ENCODE peak calls at places on chromosomes 5 and 9, in four cellular contexts. C is H1, P is GM12878, L is HepG2. I is an unnamed sample.

GRCh38 chr9:114779352-114779845 is 26.4 kb downstream of the TNFSF15 start:
- DNase-seq in C (no peak), P (no peak), L (no peak), I (no peak)

GRCh38 chr9:134375430-134376385 is 49.5 kb downstream of the RXRA start:
- DNase-seq in C (no peak), P (no peak), L (no peak), I (peak; percentile 32)

GRCh38 chr9:17660158-17660557 is 81.3 kb downstream of the SH3GL2 start:
- DNase-seq in C (no peak), P (no peak), L (no peak), I (no peak)

GRCh38 chr9:109012009-109012875 is 1.1 kb downstream of the CTNNAL1 start:
- DNase-seq in C (no peak), P (no peak), L (peak; percentile 47), I (peak; percentile 34)

GRCh38 chr5:80871541-80871961 is 88.6 kb upstream of the RASGRF2 start:
- DNase-seq in C (no peak), P (no peak), L (peak; percentile 8), I (no peak)

GRCh38 chr9:129052592-129052991 is 16.2 kb downstream of the MIGA2 start:
- DNase-seq in C (no peak), P (no peak), L (no peak), I (no peak)

GRCh38 chr9:123484130-123484529 is 128.1 kb downstream of the CRB2 start:
- DNase-seq in C (no peak), P (no peak), L (peak; percentile 46), I (no peak)

GRCh38 chr9:8095531-8096223 is 296.1 kb upstream of the DMAC1 start:
- DNase-seq in C (no peak), P (no peak), L (no peak), I (no peak)

GRCh38 chr5:87877023-87877422 is 391.6 kb downstream of the TMEM161B start:
- DNase-seq in C (no peak), P (no peak), L (no peak), I (no peak)

GRCh38 chr9:134236001-134236421 is 71.6 kb upstream of the RNU6ATAC start:
- DNase-seq in C (no peak), P (no peak), L (no peak), I (no peak)

GRCh38 chr9:14910178-14910805 is at the start of gene FREM1:
- DNase-seq in C (peak; percentile 69), P (no peak), L (peak; percentile 55), I (peak; percentile 21)

GRCh38 chr5:61051267-61051666 is 106.3 kb downstream of the NDUFAF2 start:
- DNase-seq in C (no peak), P (no peak), L (peak; percentile 5), I (no peak)

GRCh38 chr9:12775373-12775962 is 648 bp downstream of the LURAP1L start:
- DNase-seq in C (peak; percentile 64), P (no peak), L (no peak), I (peak; percentile 9)

GRCh38 chr9:12774861-12775367 is at the start of gene LURAP1L:
- DNase-seq in C (peak; percentile 53), P (no peak), L (peak; percentile 70), I (peak; percentile 40)

GRCh38 chr9:12775963-12776774 is 1.3 kb downstream of the LURAP1L start:
- DNase-seq in C (peak; percentile 75), P (no peak), L (peak; percentile 88), I (peak; percentile 62)

GRCh38 chr9:12771891-12772290 is 2.9 kb upstream of the LURAP1L start:
- DNase-seq in C (no peak), P (no peak), L (no peak), I (no peak)

DNA sequence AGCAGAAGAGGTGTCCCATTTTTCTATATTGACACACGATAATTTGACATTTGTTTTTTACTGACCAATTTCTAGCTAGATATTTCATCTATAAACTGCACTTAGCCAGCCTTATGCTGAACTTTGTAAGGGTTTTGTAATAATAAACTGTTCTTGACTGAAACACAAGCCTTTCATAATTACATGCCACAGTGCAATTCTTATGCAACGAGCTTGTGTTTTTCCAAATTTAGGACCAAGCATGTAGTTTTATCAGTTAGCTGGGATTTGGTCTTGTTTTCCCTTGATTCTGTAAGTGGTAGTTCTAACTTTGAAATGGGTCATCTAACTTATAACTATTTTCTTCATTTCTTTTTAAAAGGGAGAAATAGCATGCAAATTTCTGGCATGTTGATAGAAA is 1.3 kb upstream of the LURAP1L start:
- DNase-seq in C (no peak), P (no peak), L (no peak), I (no peak)
- TF ChIP-seq SUZ12 in C (no peak), P (no peak), L (no peak), I (no peak)

DNA sequence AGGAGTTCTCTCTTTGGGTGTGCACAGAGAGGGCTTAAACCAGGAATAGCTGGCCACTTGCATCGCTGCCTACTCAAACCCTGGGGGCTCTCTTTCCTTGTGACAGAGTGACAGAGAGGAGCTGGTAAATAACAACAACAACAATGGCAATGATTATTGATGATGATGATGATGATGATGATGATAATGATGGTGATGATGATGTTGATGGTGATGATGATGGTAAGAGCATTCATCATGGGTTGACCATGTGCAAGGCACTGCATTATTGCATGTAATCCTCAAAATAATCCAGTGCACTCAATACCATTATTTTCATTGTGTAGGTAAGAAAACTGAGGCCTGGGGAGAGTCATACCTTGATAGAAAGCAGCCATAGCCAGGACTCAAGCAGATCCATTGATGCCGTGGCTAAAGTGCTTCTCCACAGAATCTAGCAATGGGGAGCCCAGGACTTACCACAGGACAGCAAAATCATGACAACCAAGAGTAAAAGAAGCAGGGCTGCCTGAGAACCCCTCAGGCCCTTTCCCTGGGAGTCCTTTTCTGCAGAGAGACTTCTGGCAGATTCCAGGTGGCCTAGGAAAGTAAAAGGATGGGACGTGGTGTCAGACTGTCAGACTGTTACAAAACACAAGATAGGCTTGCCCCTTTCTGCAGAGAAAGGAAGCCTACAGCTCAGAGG is 4.8 kb downstream of the FOXI1 start:
- DNase-seq in C (no peak), P (no peak), L (no peak), I (no peak)
- TF ChIP-seq SP1 in C (no peak), P (no peak), L (no peak), I (no peak)

DNA sequence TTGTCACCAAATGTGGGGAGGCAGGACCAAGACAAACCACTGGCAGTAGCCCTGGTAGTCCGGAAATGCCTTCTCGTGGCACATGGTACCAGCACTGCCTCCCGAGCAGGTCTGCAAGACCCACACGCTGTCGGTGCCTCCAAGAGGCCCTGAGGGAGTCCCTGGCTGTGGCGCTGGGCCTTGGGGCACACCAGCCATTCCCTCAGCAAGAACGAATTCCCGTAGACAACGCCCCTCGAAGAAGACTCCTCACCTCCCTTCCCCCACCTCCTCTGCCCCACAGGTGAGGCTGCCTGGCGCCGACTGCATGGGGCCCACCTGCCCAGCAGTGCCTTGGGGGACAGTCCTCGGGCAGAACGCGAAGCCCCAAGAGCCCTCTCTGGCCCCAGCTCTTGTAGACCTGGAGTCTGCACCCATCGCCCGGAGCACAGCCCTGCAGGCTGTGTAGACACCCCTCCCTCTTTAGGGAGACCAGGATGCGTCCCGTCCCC is 56.0 kb downstream of the EXD3 start:
- DNase-seq in C (no peak), P (no peak), L (no peak), I (no peak)
- TF ChIP-seq SUZ12 in C (no peak), P (no peak), L (no peak), I (no peak)

DNA sequence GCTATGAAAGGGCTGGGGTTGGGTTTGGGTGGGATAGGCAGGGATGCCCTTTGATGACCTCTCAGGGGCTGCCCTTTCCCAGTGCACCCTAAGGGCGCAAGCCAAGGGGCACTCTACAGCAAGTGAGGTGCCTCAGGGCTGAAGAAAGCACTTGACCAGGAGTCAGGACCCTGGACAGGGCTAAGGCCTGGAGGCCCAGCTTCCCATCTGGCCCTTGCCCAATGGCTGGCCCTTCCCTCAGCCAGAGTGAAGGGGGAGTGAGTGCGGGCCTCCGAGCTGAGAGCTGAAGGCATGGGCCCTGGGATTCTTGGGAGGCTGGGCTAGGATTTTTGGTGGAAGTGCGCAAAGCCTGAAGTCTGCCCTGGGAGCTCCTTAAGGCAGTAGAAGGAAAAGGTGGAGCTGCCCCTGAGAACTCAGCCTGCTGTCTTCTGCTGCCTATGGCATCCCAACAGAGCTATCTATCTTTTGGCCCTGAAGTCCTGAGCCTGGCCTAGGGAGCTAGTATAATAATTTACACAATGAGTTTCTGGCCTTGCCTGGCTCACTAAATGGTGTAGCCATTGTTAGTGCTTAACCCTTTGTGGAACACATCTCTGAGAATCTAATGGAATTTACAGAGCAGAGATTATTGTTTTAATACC is 16.4 kb downstream of the JADE2 start:
- DNase-seq in C (peak; percentile 85), P (no peak), L (no peak), I (no peak)
- TF ChIP-seq SP1 in C (no peak), P (no peak), L (no peak), I (no peak)

DNA sequence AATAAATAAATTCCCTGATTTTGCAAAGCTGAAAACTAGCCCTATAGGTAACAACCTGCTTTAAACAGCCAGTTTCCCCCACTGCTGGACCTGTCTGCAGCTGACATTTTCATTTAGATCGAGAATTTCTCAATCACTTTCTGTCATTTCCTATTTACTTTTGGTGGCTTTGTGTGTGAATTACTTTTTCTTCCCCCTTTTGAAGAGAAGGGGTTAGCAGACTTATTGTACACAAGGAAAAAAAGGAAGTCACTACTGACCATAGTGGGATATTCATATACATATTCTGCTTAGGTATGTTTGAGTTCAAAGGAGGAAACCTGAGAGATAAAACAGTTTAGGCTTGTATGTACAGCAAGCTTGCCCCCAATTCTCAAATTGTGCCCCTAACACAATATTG is 27.0 kb upstream of the IFNB1 start:
- DNase-seq in C (no peak), P (no peak), L (no peak), I (no peak)
- TF ChIP-seq SUZ12 in C (no peak), P (no peak), L (no peak), I (no peak)

GRCh38 chr9:98536542-98537173 is 172.1 kb downstream of the GABBR2 start:
- DNase-seq in C (peak; percentile 79), P (peak; percentile 4), L (peak; percentile 5), I (peak; percentile 26)
- TF ChIP-seq SP1 in C (no peak), P (no peak), L (no peak), I (no peak)

GRCh38 chr9:79769476-79770275 is 197.9 kb downstream of the TLE4 start:
- DNase-seq in C (no peak), P (no peak), L (no peak), I (no peak)

GRCh38 chr9:79766091-79766490 is 194.3 kb downstream of the TLE4 start:
- DNase-seq in C (no peak), P (no peak), L (no peak), I (no peak)

GRCh38 chr9:79764377-79764776 is 192.6 kb downstream of the TLE4 start:
- DNase-seq in C (no peak), P (no peak), L (no peak), I (peak; percentile 52)

GRCh38 chr9:79765466-79765865 is 193.7 kb downstream of the TLE4 start:
- DNase-seq in C (no peak), P (no peak), L (no peak), I (no peak)

GRCh38 chr9:79768199-79768598 is 196.4 kb downstream of the TLE4 start:
- DNase-seq in C (no peak), P (no peak), L (no peak), I (peak; percentile 80)
- TF ChIP-seq SUZ12 in C (no peak), P (no peak), L (no peak), I (no peak)

DNA sequence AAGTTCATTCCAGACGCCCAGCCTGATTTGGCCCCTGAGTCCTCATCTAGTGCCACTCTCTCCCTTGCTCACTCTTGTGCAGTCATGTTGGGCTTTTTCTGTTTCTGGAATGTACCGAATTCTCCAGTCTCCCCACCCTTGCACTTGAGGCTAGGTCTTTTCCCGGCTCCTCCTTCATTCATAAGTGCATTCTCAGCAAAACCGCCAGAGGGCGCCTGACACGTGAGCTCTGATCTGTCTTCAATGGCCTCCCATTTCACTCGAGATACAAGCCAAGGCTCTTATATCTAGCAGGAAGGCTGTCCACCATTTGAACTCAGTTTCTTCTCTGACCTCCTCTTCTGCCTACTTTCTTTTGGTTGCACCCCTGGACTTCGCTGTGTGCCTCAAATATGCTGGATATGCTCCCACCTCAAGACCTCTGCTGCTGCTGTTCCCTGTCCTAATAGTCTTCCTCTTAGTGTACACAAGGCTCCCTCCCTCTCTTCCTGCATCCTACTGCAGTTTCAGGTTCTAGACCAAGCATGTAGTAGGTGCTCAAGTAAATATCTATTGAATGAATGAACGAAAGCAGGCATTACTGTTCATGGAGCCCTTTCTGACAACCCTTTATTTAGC is 568.1 kb upstream of the WWC1 start:
- DNase-seq in C (peak; percentile 90), P (peak; percentile 35), L (peak; percentile 55), I (peak; percentile 85)
- TF ChIP-seq SP1 in C (no peak), P (no peak), L (no peak), I (no peak)

I was measured in HEK293T.